ENCODE peak calls at places on chromosomes 5 and 9, in eight cellular contexts. U, C, N, K, X, A, Y and F are unnamed samples.

GRCh38 chr5:102018690-102019089 is 277.4 kb downstream of the SLCO4C1 start:
- DNase-seq in X (no peak), C (no peak), A (no peak), U (no peak), Y (no peak), K (peak), N (no peak), F (no peak)

GRCh38 chr5:127313847-127314473 is 23.4 kb downstream of the MEGF10 start:
- DNase-seq in C (peak), K (peak), X (peak), U (peak), A (peak), Y (peak), N (peak), F (no peak)

GRCh38 chr5:76388236-76388635 is 14.8 kb upstream of the IQGAP2 start:
- DNase-seq in C (no peak), A (no peak), K (no peak), Y (no peak), X (no peak), U (no peak), N (no peak), F (no peak)

GRCh38 chr5:17216176-17216973 is 1.1 kb upstream of the BASP1 start:
- DNase-seq in U (peak), Y (peak), A (peak), N (peak), X (no peak), K (peak), C (peak), F (peak)

GRCh38 chr5:40474250-40474649 is 205.5 kb upstream of the PTGER4 start:
- DNase-seq in N (no peak), A (no peak), X (no peak), Y (no peak), C (no peak), K (no peak), U (no peak), F (no peak)

GRCh38 chr9:80873861-80874260 is 815.5 kb downstream of the TLE1 start:
- DNase-seq in X (no peak), Y (no peak), U (no peak), K (no peak), A (no peak), C (no peak), N (no peak), F (no peak)

GRCh38 chr9:100473271-100474081 is 527 bp downstream of the TMEFF1 start:
- DNase-seq in U (peak), Y (peak), A (peak), X (no peak), C (no peak), K (no peak), N (peak), F (no peak)

GRCh38 chr5:56814361-56814962 is 887 bp upstream of the MAP3K1 start:
- DNase-seq in A (peak), U (peak), C (no peak), N (peak), K (no peak), X (no peak), Y (no peak), F (no peak)

GRCh38 chr9:76911971-76912370 is 6.1 kb upstream of the PRUNE2 start:
- DNase-seq in N (no peak), X (no peak), C (no peak), K (no peak), A (no peak), Y (no peak), U (no peak), F (no peak)

GRCh38 chr5:15056988-15057592 is 185.5 kb upstream of the ANKH start:
- DNase-seq in Y (no peak), N (no peak), C (no peak), U (no peak), K (no peak), A (no peak), X (no peak), F (no peak)

GRCh38 chr5:72572236-72572765 is 65.1 kb upstream of the ZNF366 start:
- DNase-seq in C (no peak), X (no peak), A (no peak), U (no peak), Y (no peak), N (no peak), K (no peak), F (no peak)

GRCh38 chr5:151805414-151806225 is 33.9 kb downstream of the G3BP1 start:
- DNase-seq in C (no peak), N (no peak), Y (no peak), A (no peak), K (no peak), X (no peak), U (no peak), F (no peak)

GRCh38 chr5:58872670-58873273 is 289.9 kb downstream of the RAB3C start:
- DNase-seq in K (no peak), X (no peak), Y (no peak), C (no peak), A (no peak), N (no peak), U (no peak), F (no peak)

GRCh38 chr5:27172708-27173107 is 134.3 kb upstream of the CDH9 start:
- DNase-seq in X (no peak), U (no peak), Y (no peak), C (no peak), K (no peak), A (no peak), N (no peak), F (no peak)

GRCh38 chr5:149153751-149154610 is 12.7 kb downstream of the ABLIM3 start:
- DNase-seq in K (peak), U (no peak), N (peak), C (no peak), A (peak), Y (no peak), X (no peak), F (no peak)

GRCh38 chr9:109448223-109448622 is 49.9 kb downstream of the PTPN3 start:
- DNase-seq in A (no peak), N (no peak), Y (no peak), K (no peak), X (no peak), U (no peak), C (no peak), F (no peak)

GRCh38 chr9:14277202-14277601 is 36.7 kb downstream of the NFIB start:
- DNase-seq in X (no peak), N (peak), Y (no peak), A (no peak), U (no peak), C (no peak), K (peak), F (no peak)

GRCh38 chr9:81377310-81377709 is 312.0 kb downstream of the TLE1 start:
- DNase-seq in U (no peak), C (no peak), A (no peak), Y (no peak), K (no peak), N (no peak), X (no peak), F (no peak)

GRCh38 chr5:36261186-36261585 is 19.5 kb upstream of the NADK2 start:
- DNase-seq in C (no peak), N (no peak), A (no peak), K (no peak), U (no peak), X (no peak), Y (no peak), F (no peak)

GRCh38 chr5:173781826-173782670 is 106.1 kb upstream of the CPEB4 start:
- DNase-seq in Y (peak), C (peak), X (peak), A (peak), K (peak), N (peak), U (no peak), F (peak)

GRCh38 chr5:78016831-78017529 is 240.8 kb upstream of the TBCA start:
- DNase-seq in N (no peak), A (no peak), Y (no peak), C (no peak), K (no peak), U (no peak), X (no peak), F (no peak)

GRCh38 chr5:55231029-55231475 is 2.4 kb downstream of the CCNO start:
- DNase-seq in U (no peak), X (no peak), K (no peak), N (no peak), A (no peak), Y (no peak), C (no peak), F (no peak)

GRCh38 chr9:34571180-34571800 is 18.2 kb downstream of the CNTFR start:
- DNase-seq in C (no peak), X (no peak), U (no peak), N (no peak), Y (no peak), K (no peak), A (no peak), F (no peak)

GRCh38 chr5:155087036-155087435 is 73.5 kb downstream of the KIF4B start:
- DNase-seq in Y (no peak), U (no peak), N (peak), C (no peak), A (no peak), K (no peak), X (no peak), F (no peak)

GRCh38 chr9:133558191-133559126 is 24.0 kb downstream of the ADAMTSL2 start:
- DNase-seq in N (peak), X (no peak), C (no peak), Y (no peak), U (peak), A (peak), K (peak), F (peak)

GRCh38 chr5:147461915-147462314 is 48.0 kb downstream of the DPYSL3 start:
- DNase-seq in U (no peak), N (peak), C (no peak), K (no peak), A (no peak), X (no peak), Y (no peak), F (no peak)

GRCh38 chr9:104817437-104817836 is 53.5 kb downstream of the NIPSNAP3B start:
- DNase-seq in N (no peak), U (no peak), Y (no peak), A (no peak), X (no peak), K (no peak), C (no peak), F (no peak)

GRCh38 chr5:109496112-109496511 is 86.3 kb upstream of the PJA2 start:
- DNase-seq in U (no peak), C (no peak), N (peak), A (no peak), X (no peak), Y (no peak), K (no peak), F (no peak)

GRCh38 chr9:82273121-82273520 is 284.5 kb downstream of the SPATA31D1 start:
- DNase-seq in Y (no peak), X (no peak), A (no peak), U (no peak), N (peak), C (no peak), K (no peak), F (no peak)

GRCh38 chr5:8176101-8176693 is 307.2 kb downstream of the MTRR start:
- DNase-seq in N (no peak), Y (no peak), C (no peak), K (no peak), A (no peak), X (no peak), U (no peak), F (no peak)

GRCh38 chr5:111493031-111493430 is 19.3 kb downstream of the STARD4 start:
- DNase-seq in Y (no peak), C (no peak), N (no peak), A (no peak), K (no peak), X (no peak), U (no peak), F (no peak)

GRCh38 chr9:88076286-88077070 is 61.8 kb downstream of the SPATA31C2 start:
- DNase-seq in U (peak), C (peak), A (peak), Y (peak), N (peak), K (peak), X (no peak), F (peak)

GRCh38 chr5:72673623-72674022 is 142.8 kb upstream of the TNPO1 start:
- DNase-seq in X (no peak), A (no peak), N (no peak), Y (no peak), K (no peak), C (no peak), U (no peak), F (no peak)

GRCh38 chr9:673264-673965 is 168.1 kb upstream of the DMRT1 start:
- DNase-seq in A (no peak), U (no peak), N (no peak), K (no peak), X (no peak), Y (no peak), C (no peak), F (no peak)

GRCh38 chr5:135887447-135887864 is 8.2 kb downstream of the IL9 start:
- DNase-seq in K (peak), U (peak), C (no peak), A (peak), Y (peak), X (no peak), N (peak), F (no peak)

GRCh38 chr9:6098431-6098830 is 83.0 kb upstream of the RANBP6 start:
- DNase-seq in N (peak), C (no peak), A (no peak), U (no peak), K (no peak), X (no peak), Y (no peak), F (no peak)

GRCh38 chr9:126617740-126618133 is 4.0 kb downstream of the LMX1B start:
- DNase-seq in N (no peak), A (no peak), Y (no peak), X (no peak), K (no peak), C (no peak), U (no peak), F (no peak)